ENCODE peak calls at places on chromosome 14, in six cellular contexts. N is H1, M is A549, U is HepG2, E is GM12878, I is SK-N-SH. D is an unnamed sample.

GRCh38 chr14:35883677-35884293 is 57.6 kb downstream of the BRMS1L start:
- DNase-seq in N (no peak), M (peak; percentile 43), I (peak; percentile 37), E (no peak), U (peak; percentile 50), D (no peak)

GRCh38 chr14:65173973-65174693 is 71.8 kb upstream of the MAX start:
- DNase-seq in U (no peak), M (no peak), N (peak; percentile 44), I (no peak), E (no peak), D (peak; percentile 12)

GRCh38 chr14:60956202-60956601 is 24.7 kb downstream of the TRMT5 start:
- DNase-seq in I (no peak), N (no peak), M (no peak), E (no peak), U (no peak), D (no peak)

GRCh38 chr14:85991156-85991555 is 461.2 kb downstream of the FLRT2 start:
- DNase-seq in I (no peak), E (no peak), N (no peak), U (no peak), M (peak; percentile 1), D (no peak)

GRCh38 chr14:22174412-22174811 is 414.6 kb downstream of the DAD1 start:
- DNase-seq in I (no peak), M (no peak), N (no peak), U (peak; percentile 67), E (no peak), D (no peak)

GRCh38 chr14:21068521-21069387 is 1.4 kb upstream of the ARHGEF40 start:
- DNase-seq in U (peak; percentile 84), M (peak; percentile 53), E (no peak), I (peak; percentile 67), N (no peak), D (peak; percentile 62)

GRCh38 chr14:94320243-94320642 is 2.9 kb downstream of the SERPINA6 start:
- DNase-seq in U (peak; percentile 89), N (no peak), I (no peak), E (no peak), M (peak; percentile 62), D (no peak)

GRCh38 chr14:31949709-31950108 is 127.4 kb upstream of the ARHGAP5 start:
- DNase-seq in M (peak; percentile 79), E (no peak), I (no peak), N (no peak), U (no peak), D (no peak)

GRCh38 chr14:29584992-29585391 is 342.7 kb downstream of the PRKD1 start:
- DNase-seq in U (peak; percentile 32), M (peak; percentile 38), I (no peak), E (no peak), N (no peak), D (no peak)

GRCh38 chr14:22535916-22536315 is 53.1 kb downstream of the DAD1 start:
- DNase-seq in I (no peak), U (no peak), N (no peak), E (no peak), M (no peak), D (no peak)

GRCh38 chr14:50971122-50971781 is 27.0 kb upstream of the PYGL start:
- DNase-seq in E (no peak), I (peak; percentile 47), U (no peak), M (no peak), N (no peak), D (no peak)

GRCh38 chr14:50972734-50973133 is 28.5 kb upstream of the PYGL start:
- DNase-seq in M (no peak), N (no peak), U (no peak), I (no peak), E (no peak), D (no peak)

GRCh38 chr14:50978521-50978871 is 34.2 kb upstream of the PYGL start:
- DNase-seq in E (no peak), U (no peak), N (no peak), M (no peak), I (no peak), D (no peak)

GRCh38 chr14:50977863-50978520 is 33.7 kb upstream of the PYGL start:
- DNase-seq in M (no peak), E (peak; percentile 16), N (no peak), I (no peak), U (no peak), D (no peak)

GRCh38 chr14:50974118-50974517 is 29.8 kb upstream of the PYGL start:
- DNase-seq in I (no peak), N (no peak), U (no peak), E (no peak), M (no peak), D (no peak)
- TF ChIP-seq CHD2 in I (no peak), N (no peak), U (no peak), E (no peak), M (no peak), D (no peak)

GRCh38 chr14:70086685-70087379 is 101.9 kb downstream of the SLC8A3 start:
- DNase-seq in E (no peak), N (no peak), I (peak; percentile 22), M (peak; percentile 65), U (peak; percentile 14), D (no peak)
- TF ChIP-seq CHD2 in E (no peak), N (no peak), I (peak; percentile 10), M (no peak), U (no peak), D (no peak)

GRCh38 chr14:77459072-77459723 is 1.3 kb downstream of the AHSA1 start:
- DNase-seq in U (peak; percentile 75), I (peak; percentile 63), M (peak; percentile 80), E (peak; percentile 24), N (no peak), D (peak; percentile 80)

GRCh38 chr14:77455966-77456640 is 1.3 kb downstream of the VIPAS39 start:
- DNase-seq in E (no peak), N (no peak), I (no peak), M (no peak), U (no peak), D (no peak)

GRCh38 chr14:77457522-77458248 is at the start of the genes AHSA1 and VIPAS39:
- DNase-seq in E (peak; percentile 99), U (peak; percentile 99), I (peak; percentile 91), N (peak; percentile 95), M (peak; percentile 99), D (peak; percentile 85)

GRCh38 chr14:77457115-77457521 is 283 bp downstream of the VIPAS39 start:
- DNase-seq in U (no peak), E (no peak), N (no peak), I (peak; percentile 46), M (no peak), D (no peak)

GRCh38 chr14:77458249-77458950 is 507 bp downstream of the AHSA1 start:
- DNase-seq in U (peak; percentile 40), E (no peak), I (peak; percentile 59), N (no peak), M (peak; percentile 18), D (peak; percentile 66)
- TF ChIP-seq CHD2 in U (no peak), E (no peak), I (no peak), N (no peak), M (no peak), D (no peak)

DNA sequence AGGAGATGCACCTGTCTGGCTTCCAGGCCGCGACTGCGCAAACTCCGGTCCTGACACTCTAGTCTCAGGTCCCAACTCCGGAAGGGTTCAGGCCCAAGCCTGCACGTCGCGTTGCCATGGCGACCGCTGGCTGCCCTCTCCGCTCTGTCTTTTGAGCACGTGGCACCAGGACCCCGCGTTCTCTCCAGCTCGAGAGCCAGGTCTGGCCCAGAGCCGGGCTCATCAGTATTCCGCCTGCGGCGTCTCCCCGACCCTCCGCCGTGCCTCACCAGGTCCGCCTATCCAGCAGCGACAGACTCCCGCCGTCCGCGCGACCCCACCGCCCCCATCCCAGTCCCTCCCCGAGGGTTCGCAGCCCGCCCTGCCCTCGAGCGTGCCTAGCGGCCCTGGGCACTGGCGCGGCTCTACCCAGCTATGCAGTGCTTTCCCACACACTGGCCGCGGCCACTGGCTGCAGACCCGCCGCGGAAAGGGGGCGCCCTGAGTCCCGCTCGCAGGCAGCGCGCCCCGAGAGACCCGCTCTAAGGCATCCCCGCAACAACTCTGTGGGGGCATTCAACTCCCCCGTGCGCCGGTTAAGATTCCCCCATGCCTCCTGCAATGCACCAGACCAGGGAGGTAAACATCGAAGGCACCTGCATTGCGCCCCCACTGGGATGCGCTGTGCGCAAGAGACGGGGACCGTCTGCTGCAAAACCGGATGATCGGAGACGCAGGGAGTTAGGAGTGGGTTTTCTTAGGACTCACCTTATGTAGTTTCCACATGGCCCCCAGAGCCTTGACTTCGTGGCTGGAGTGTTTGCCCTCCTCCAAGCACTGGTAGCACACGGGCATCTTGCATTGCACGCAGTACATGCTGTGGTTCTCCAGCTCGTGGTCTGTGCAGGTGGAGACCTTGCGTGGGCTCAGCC is 1.3 kb downstream of the TRIM9 start:
- DNase-seq in E (no peak), I (peak; percentile 80), U (no peak), M (peak; percentile 74), N (no peak), D (no peak)
- TF ChIP-seq CHD2 in E (no peak), I (no peak), U (no peak), M (no peak), N (no peak), D (no peak)

GRCh38 chr14:81245771-81246170 is 25.0 kb upstream of the GTF2A1 start:
- DNase-seq in U (no peak), N (no peak), I (no peak), E (no peak), M (no peak), D (no peak)

GRCh38 chr14:81246561-81247270 is 26.0 kb upstream of the GTF2A1 start:
- DNase-seq in E (no peak), N (no peak), M (no peak), U (no peak), I (no peak), D (no peak)

GRCh38 chr14:81247271-81247766 is 26.6 kb upstream of the GTF2A1 start:
- DNase-seq in N (no peak), M (no peak), I (no peak), E (no peak), U (no peak), D (no peak)

DNA sequence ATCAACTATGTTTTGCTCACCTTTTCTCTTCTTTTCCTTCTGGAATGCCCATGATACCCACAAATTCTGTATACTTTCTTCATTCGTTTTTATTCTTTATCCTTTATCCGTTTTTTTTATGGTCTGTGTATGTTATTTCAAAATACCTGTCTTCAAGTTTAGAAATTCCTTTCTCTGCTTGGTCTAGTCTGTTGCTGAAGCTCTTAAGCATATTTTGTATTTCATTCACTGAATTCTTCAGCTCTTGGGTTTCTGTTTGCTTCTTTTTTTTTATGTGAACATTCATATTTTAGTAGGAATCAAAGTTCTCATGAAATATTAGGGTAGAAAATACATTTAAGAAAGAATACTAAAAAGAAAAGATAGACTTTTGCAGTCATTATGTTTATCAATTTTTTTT is 22.7 kb upstream of the GTF2A1 start:
- DNase-seq in E (no peak), M (no peak), U (no peak), N (no peak), I (no peak), D (no peak)
- TF ChIP-seq CHD2 in E (no peak), M (no peak), U (no peak), N (no peak), I (no peak), D (no peak)

DNA sequence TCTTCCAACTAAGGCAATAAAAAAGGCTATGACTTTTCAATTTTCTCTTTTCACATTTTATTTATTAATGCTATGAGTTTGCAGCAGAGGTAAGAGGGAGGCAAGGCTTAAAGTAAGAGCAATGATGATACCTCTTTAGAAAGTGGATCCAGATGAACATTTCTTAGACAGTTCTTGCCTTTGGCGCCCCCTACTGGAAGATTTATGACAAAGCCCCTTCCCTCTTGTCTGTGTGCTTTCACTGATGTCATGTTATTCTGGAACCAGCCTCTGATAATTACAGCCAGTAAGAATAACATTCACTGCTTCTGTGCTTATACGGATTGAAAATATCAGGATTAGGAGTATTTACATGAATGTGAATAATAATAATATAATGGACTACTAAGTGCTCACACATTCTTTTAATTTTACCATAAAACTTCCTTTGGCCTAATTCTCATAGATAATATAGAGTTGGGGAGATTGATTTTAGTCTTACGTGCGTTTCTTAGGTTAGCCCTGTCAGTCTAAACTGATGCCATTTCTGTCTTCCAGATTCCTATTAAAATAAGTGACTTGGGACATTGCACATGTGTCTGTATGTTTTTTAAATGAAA is 1929.9 kb upstream of the SEL1L start:
- DNase-seq in N (peak; percentile 5), U (peak; percentile 12), M (peak; percentile 28), I (peak; percentile 7), E (no peak), D (peak; percentile 23)
- TF ChIP-seq CHD2 in N (no peak), U (no peak), M (no peak), I (no peak), E (no peak), D (no peak)

D was measured in K562.